ENCODE peak calls at places on chromosome 12, in seven cellular contexts. X is cardiac muscle cell, E is nephron progenitor cell, L is Panc1, W is mesothelial cell of epicardium, J is AG09309, G is astrocyte. F is an unnamed sample.

GRCh38 chr12:128705140-128705539 is 118.6 kb downstream of the SLC15A4 start:
- DNase-seq in X (no peak), E (no peak), L (no peak), W (no peak), J (no peak), G (no peak), F (no peak)

GRCh38 chr12:49777800-49778748 is 36.7 kb downstream of the TMBIM6 start:
- DNase-seq in X (peak), E (peak), L (no peak), W (no peak), J (no peak), G (peak), F (no peak)

GRCh38 chr12:7439579-7440505 is 4.1 kb downstream of the CD163L1 start:
- DNase-seq in X (peak), E (peak), L (no peak), W (peak), J (no peak), G (peak), F (no peak)

GRCh38 chr12:116381744-116382455 is 104.4 kb upstream of the MED13L start:
- DNase-seq in X (no peak), E (peak), L (no peak), W (no peak), J (peak), G (peak), F (peak)

GRCh38 chr12:45708901-45709300 is 20.6 kb upstream of the ARID2 start:
- DNase-seq in X (no peak), E (no peak), L (no peak), W (no peak), J (no peak), G (peak), F (no peak)

GRCh38 chr12:93819048-93819491 is 141.9 kb downstream of the CRADD start:
- DNase-seq in X (no peak), E (no peak), L (no peak), W (no peak), J (no peak), G (peak), F (no peak)

GRCh38 chr12:11827096-11827841 is 177.8 kb downstream of the ETV6 start:
- DNase-seq in X (peak), E (peak), L (no peak), W (no peak), J (no peak), G (no peak), F (no peak)

GRCh38 chr12:115201928-115202327 is 518.0 kb upstream of the TBX3 start:
- DNase-seq in X (no peak), E (no peak), L (peak), W (no peak), J (no peak), G (no peak), F (no peak)

GRCh38 chr12:131513606-131514005 is 197.3 kb upstream of the SFSWAP start:
- DNase-seq in X (no peak), E (no peak), L (no peak), W (no peak), J (no peak), G (no peak), F (no peak)

GRCh38 chr12:105281694-105282049 is 45.7 kb upstream of the APPL2 start:
- DNase-seq in X (no peak), E (no peak), L (no peak), W (no peak), J (no peak), G (no peak), F (no peak)

GRCh38 chr12:10031318-10031717 is 836 bp downstream of the CLEC9A start:
- DNase-seq in X (no peak), E (no peak), L (no peak), W (no peak), J (no peak), G (peak), F (no peak)

GRCh38 chr12:77402726-77403125 is 337.4 kb upstream of the E2F7 start:
- DNase-seq in X (peak), E (no peak), L (no peak), W (no peak), J (peak), G (peak), F (no peak)

GRCh38 chr12:29070309-29070708 is 78.8 kb upstream of the FAR2 start:
- DNase-seq in X (no peak), E (no peak), L (no peak), W (no peak), J (no peak), G (no peak), F (no peak)

GRCh38 chr12:42402821-42403411 is 76.9 kb downstream of the PPHLN1 start:
- DNase-seq in X (no peak), E (no peak), L (no peak), W (no peak), J (no peak), G (peak), F (no peak)

GRCh38 chr12:97229036-97229435 is 233.6 kb upstream of the RMST start:
- DNase-seq in X (no peak), E (no peak), L (no peak), W (no peak), J (no peak), G (no peak), F (no peak)

GRCh38 chr12:117867348-117867747 is 101.4 kb downstream of the KSR2 start:
- DNase-seq in X (no peak), E (no peak), L (no peak), W (no peak), J (no peak), G (no peak), F (no peak)

GRCh38 chr12:132194056-132194455 is 49.8 kb downstream of the NOC4L start:
- DNase-seq in X (no peak), E (no peak), L (no peak), W (no peak), J (no peak), G (no peak), F (no peak)

GRCh38 chr12:98439471-98440164 is 75.8 kb upstream of the TMPO start:
- DNase-seq in X (no peak), E (no peak), L (no peak), W (no peak), J (no peak), G (peak), F (no peak)

GRCh38 chr12:48903363-48903981 is 21.8 kb downstream of the FKBP11 start:
- DNase-seq in X (no peak), E (no peak), L (no peak), W (no peak), J (no peak), G (no peak), F (no peak)

GRCh38 chr12:128627659-128628058 is 196.1 kb downstream of the SLC15A4 start:
- DNase-seq in X (no peak), E (no peak), L (no peak), W (no peak), J (no peak), G (no peak), F (no peak)

GRCh38 chr12:101628669-101629068 is 33.9 kb downstream of the MYBPC1 start:
- DNase-seq in X (no peak), E (no peak), L (no peak), W (no peak), J (no peak), G (no peak), F (no peak)

GRCh38 chr12:65826513-65827171 is 2.4 kb downstream of the HMGA2 start:
- DNase-seq in X (peak), E (no peak), L (peak), W (no peak), J (peak), G (peak), F (no peak)

GRCh38 chr12:3540387-3541320 is 49.7 kb downstream of the PRMT8 start:
- DNase-seq in X (no peak), E (peak), L (no peak), W (no peak), J (no peak), G (no peak), F (no peak)

GRCh38 chr12:113573148-113573547 is 101.5 kb upstream of the LHX5 start:
- DNase-seq in X (no peak), E (no peak), L (no peak), W (no peak), J (no peak), G (no peak), F (no peak)

GRCh38 chr12:122182887-122183587 is at the start of gene LRRC43:
- DNase-seq in X (peak), E (peak), L (no peak), W (no peak), J (no peak), G (peak), F (no peak)

GRCh38 chr12:79058342-79058741 is 193.8 kb downstream of the SYT1 start:
- DNase-seq in X (no peak), E (no peak), L (no peak), W (no peak), J (no peak), G (peak), F (no peak)

GRCh38 chr12:55336002-55336401 is 5.5 kb downstream of the OR6C3 start:
- DNase-seq in X (no peak), E (no peak), L (no peak), W (no peak), J (no peak), G (no peak), F (no peak)

GRCh38 chr12:108839890-108840230 is 17.5 kb downstream of the SSH1 start:
- DNase-seq in X (no peak), E (no peak), L (no peak), W (no peak), J (no peak), G (no peak), F (no peak)

GRCh38 chr12:109597795-109598427 is 24.3 kb downstream of the MVK start:
- DNase-seq in X (peak), E (peak), L (peak), W (peak), J (peak), G (peak), F (peak)

GRCh38 chr12:62911288-62911687 is 23.7 kb downstream of the PPM1H start:
- DNase-seq in X (no peak), E (no peak), L (no peak), W (no peak), J (no peak), G (no peak), F (no peak)

GRCh38 chr12:124823272-124823970 is 40.2 kb downstream of the SCARB1 start:
- DNase-seq in X (no peak), E (no peak), L (no peak), W (no peak), J (no peak), G (peak), F (no peak)

GRCh38 chr12:102462803-102463499 is 17.4 kb downstream of the IGF1 start:
- DNase-seq in X (no peak), E (no peak), L (no peak), W (no peak), J (peak), G (peak), F (no peak)

GRCh38 chr12:2794736-2795289 is at the start of gene FKBP4:
- DNase-seq in X (peak), E (peak), L (no peak), W (peak), J (peak), G (peak), F (peak)

GRCh38 chr12:91974541-91974940 is 171.1 kb downstream of the BTG1 start:
- DNase-seq in X (no peak), E (no peak), L (no peak), W (no peak), J (no peak), G (peak), F (no peak)

GRCh38 chr12:22286569-22286968 is 47.9 kb downstream of the ST8SIA1 start:
- DNase-seq in X (no peak), E (no peak), L (no peak), W (no peak), J (peak), G (peak), F (peak)

GRCh38 chr12:75818863-75819262 is 212.7 kb downstream of the PHLDA1 start:
- DNase-seq in X (no peak), E (no peak), L (no peak), W (no peak), J (no peak), G (peak), F (no peak)

GRCh38 chr12:53103860-53104305 is 597 bp downstream of the SOAT2 start:
- DNase-seq in X (no peak), E (no peak), L (no peak), W (no peak), J (no peak), G (no peak), F (no peak)

GRCh38 chr12:28540324-28540714 is 350.1 kb downstream of the CCDC91 start:
- DNase-seq in X (no peak), E (no peak), L (no peak), W (no peak), J (no peak), G (no peak), F (no peak)

GRCh38 chr12:42372154-42372791 is 46.3 kb downstream of the PPHLN1 start:
- DNase-seq in X (peak), E (peak), L (peak), W (no peak), J (peak), G (peak), F (peak)

GRCh38 chr12:53989227-53990113 is 4.5 kb downstream of the HOXC10 start:
- DNase-seq in X (peak), E (no peak), L (no peak), W (no peak), J (no peak), G (no peak), F (no peak)

GRCh38 chr12:64237382-64237781 is 15.3 kb upstream of the KICS2 start:
- DNase-seq in X (no peak), E (no peak), L (no peak), W (no peak), J (no peak), G (no peak), F (no peak)

GRCh38 chr12:64240781-64241180 is 18.7 kb upstream of the KICS2 start:
- DNase-seq in X (no peak), E (no peak), L (no peak), W (no peak), J (peak), G (no peak), F (no peak)

GRCh38 chr12:64232201-64232600 is 10.1 kb upstream of the KICS2 start:
- DNase-seq in X (no peak), E (no peak), L (no peak), W (no peak), J (no peak), G (no peak), F (no peak)

DNA sequence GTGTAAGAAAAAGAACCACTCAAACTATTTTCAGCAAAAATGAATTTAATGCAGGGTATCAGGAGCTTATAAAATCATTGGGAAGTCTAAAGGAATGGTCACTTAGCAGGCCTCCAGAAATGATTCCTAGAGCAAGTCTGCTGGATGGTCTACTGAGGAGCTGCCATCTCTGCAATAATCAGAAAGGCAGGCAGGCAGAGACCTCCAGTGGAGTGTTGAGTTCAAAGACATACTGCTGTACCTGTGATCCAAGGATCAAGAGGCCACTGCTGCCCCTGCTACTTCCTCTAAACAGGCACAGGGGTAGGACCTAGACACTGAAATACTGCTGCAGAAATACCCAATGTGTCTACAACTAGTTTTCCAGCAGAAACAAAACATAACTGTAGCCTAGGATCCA is 14.5 kb upstream of the KICS2 start:
- DNase-seq in X (no peak), E (no peak), L (no peak), W (no peak), J (no peak), G (peak), F (no peak)
- TF ChIP-seq CTCF in X (peak), E (no peak), L (peak), W (no peak), J (peak), G (no peak), F (no peak)

GRCh38 chr12:90163975-90164374 is 455.3 kb upstream of the ATP2B1 start:
- DNase-seq in X (no peak), E (no peak), L (no peak), W (no peak), J (no peak), G (no peak), F (no peak)
- TF ChIP-seq CTCF in X (no peak), E (no peak), L (no peak), W (no peak), J (no peak), G (no peak), F (peak)

DNA sequence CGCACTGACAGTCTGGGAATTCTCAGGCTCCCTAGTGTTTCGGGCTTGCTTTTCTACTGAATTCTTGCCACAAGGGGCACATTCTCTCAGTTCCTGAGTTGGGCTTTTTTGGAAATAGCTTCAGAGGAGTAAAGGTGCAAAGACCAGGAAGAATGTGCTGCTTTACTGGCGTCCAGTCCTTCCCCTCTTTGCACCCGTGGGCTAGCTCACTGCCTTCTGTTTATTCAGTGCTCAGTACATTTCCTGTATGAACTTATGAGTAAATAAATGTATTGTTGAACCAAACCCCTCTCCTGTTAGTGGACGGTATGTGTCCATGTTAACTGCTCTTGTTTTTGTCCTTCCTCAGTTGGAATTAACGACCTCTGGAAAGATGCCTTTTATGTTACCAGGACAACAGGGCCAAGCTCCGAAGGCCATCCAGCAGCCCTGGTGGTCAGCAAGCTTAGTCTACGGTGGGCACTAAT is 24.0 kb downstream of the GSG1 start:
- DNase-seq in X (no peak), E (no peak), L (no peak), W (no peak), J (no peak), G (no peak), F (no peak)
- TF ChIP-seq CTCF in X (no peak), E (no peak), L (no peak), W (no peak), J (no peak), G (no peak), F (no peak)

GRCh38 chr12:26939192-26939832 is 1.0 kb downstream of the FGFR1OP2 start:
- DNase-seq in X (no peak), E (no peak), L (no peak), W (no peak), J (no peak), G (no peak), F (no peak)
- TF ChIP-seq CTCF in X (no peak), E (no peak), L (no peak), W (no peak), J (no peak), G (no peak), F (no peak)

GRCh38 chr12:121001060-121001459 is 15.2 kb downstream of the C12orf43 start:
- DNase-seq in X (no peak), E (no peak), L (no peak), W (no peak), J (no peak), G (no peak), F (no peak)

GRCh38 chr12:121004253-121004815 is 12.0 kb downstream of the C12orf43 start:
- DNase-seq in X (no peak), E (no peak), L (no peak), W (no peak), J (no peak), G (no peak), F (no peak)

GRCh38 chr12:121005346-121005815 is 10.9 kb downstream of the C12orf43 start:
- DNase-seq in X (peak), E (peak), L (peak), W (no peak), J (no peak), G (no peak), F (peak)

GRCh38 chr12:121001841-121002483 is 14.3 kb downstream of the C12orf43 start:
- DNase-seq in X (no peak), E (no peak), L (no peak), W (no peak), J (no peak), G (no peak), F (no peak)

GRCh38 chr12:121003650-121004049 is 12.6 kb downstream of the C12orf43 start:
- DNase-seq in X (no peak), E (no peak), L (no peak), W (no peak), J (no peak), G (no peak), F (no peak)
- TF ChIP-seq CTCF in X (no peak), E (no peak), L (no peak), W (no peak), J (peak), G (no peak), F (no peak)